ENCODE peak calls at places on chromosomes 6 and 20, in ten cellular contexts. One of them, this sample, is unnamed.

GRCh38 chr20:56453347-56453746 is 15.1 kb upstream of the RTF2 start:
- DNase-seq in stimulated activated effector memory CD8-positive, alpha-beta T cell treated with anti-CD3 and anti-CD28 coated beads, Interleukin-12 subunit alpha, Interleukin-12 subunit beta, amount 100 ng/mL, for 72 hours: no peak
- DNase-seq in left ventricle myocardium inferior: no peak
- DNase-seq in nucleus accumbens: no peak
- DNase-seq in activated CD4-positive, alpha-beta T cell treated with anti-CD3 and anti-CD28 coated beads, Interleukin-2, amount 50 U/mL, for 4 hours: no peak
- DNase-seq in dorsolateral prefrontal cortex: no peak
- DNase-seq in posterior cingulate gyrus: no peak
- DNase-seq in AG08396: no peak
- DNase-seq in kidney epithelial cell: no peak
- DNase-seq in NCI-H748 treated with DMSO at 0.1 percent for 48 hours: no peak
- DNase-seq in this sample: no peak

GRCh38 chr6:47752801-47753200 is 29.0 kb upstream of the OPN5 start:
- DNase-seq in activated CD4-positive, alpha-beta T cell treated with anti-CD3 and anti-CD28 coated beads, Interleukin-2, amount 50 U/mL, for 4 hours: no peak
- DNase-seq in left ventricle myocardium inferior: no peak
- DNase-seq in nucleus accumbens: no peak
- DNase-seq in stimulated activated effector memory CD8-positive, alpha-beta T cell treated with anti-CD3 and anti-CD28 coated beads, Interleukin-12 subunit alpha, Interleukin-12 subunit beta, amount 100 ng/mL, for 72 hours: no peak
- DNase-seq in kidney epithelial cell: no peak
- DNase-seq in NCI-H748 treated with DMSO at 0.1 percent for 48 hours: no peak
- DNase-seq in AG08396: no peak
- DNase-seq in posterior cingulate gyrus: no peak
- DNase-seq in dorsolateral prefrontal cortex: no peak
- DNase-seq in this sample: no peak

GRCh38 chr20:17624070-17624469 is 54.2 kb downstream of the DSTN start:
- DNase-seq in nucleus accumbens: no peak
- DNase-seq in NCI-H748 treated with DMSO at 0.1 percent for 48 hours: no peak
- DNase-seq in posterior cingulate gyrus: no peak
- DNase-seq in stimulated activated effector memory CD8-positive, alpha-beta T cell treated with anti-CD3 and anti-CD28 coated beads, Interleukin-12 subunit alpha, Interleukin-12 subunit beta, amount 100 ng/mL, for 72 hours: no peak
- DNase-seq in dorsolateral prefrontal cortex: no peak
- DNase-seq in left ventricle myocardium inferior: peak; percentile 5
- DNase-seq in AG08396: no peak
- DNase-seq in activated CD4-positive, alpha-beta T cell treated with anti-CD3 and anti-CD28 coated beads, Interleukin-2, amount 50 U/mL, for 4 hours: no peak
- DNase-seq in kidney epithelial cell: no peak
- DNase-seq in this sample: no peak

GRCh38 chr6:147970970-147971369 is 371.7 kb upstream of the SASH1 start:
- DNase-seq in NCI-H748 treated with DMSO at 0.1 percent for 48 hours: peak; percentile 54
- DNase-seq in AG08396: no peak
- DNase-seq in left ventricle myocardium inferior: no peak
- DNase-seq in activated CD4-positive, alpha-beta T cell treated with anti-CD3 and anti-CD28 coated beads, Interleukin-2, amount 50 U/mL, for 4 hours: no peak
- DNase-seq in stimulated activated effector memory CD8-positive, alpha-beta T cell treated with anti-CD3 and anti-CD28 coated beads, Interleukin-12 subunit alpha, Interleukin-12 subunit beta, amount 100 ng/mL, for 72 hours: no peak
- DNase-seq in dorsolateral prefrontal cortex: no peak
- DNase-seq in posterior cingulate gyrus: no peak
- DNase-seq in kidney epithelial cell: no peak
- DNase-seq in nucleus accumbens: no peak
- DNase-seq in this sample: no peak

GRCh38 chr6:133467982-133468380 is 226.8 kb downstream of the EYA4 start:
- DNase-seq in posterior cingulate gyrus: no peak
- DNase-seq in dorsolateral prefrontal cortex: no peak
- DNase-seq in activated CD4-positive, alpha-beta T cell treated with anti-CD3 and anti-CD28 coated beads, Interleukin-2, amount 50 U/mL, for 4 hours: no peak
- DNase-seq in left ventricle myocardium inferior: no peak
- DNase-seq in nucleus accumbens: no peak
- DNase-seq in stimulated activated effector memory CD8-positive, alpha-beta T cell treated with anti-CD3 and anti-CD28 coated beads, Interleukin-12 subunit alpha, Interleukin-12 subunit beta, amount 100 ng/mL, for 72 hours: no peak
- DNase-seq in kidney epithelial cell: no peak
- DNase-seq in NCI-H748 treated with DMSO at 0.1 percent for 48 hours: no peak
- DNase-seq in AG08396: no peak
- DNase-seq in this sample: no peak

GRCh38 chr20:9071976-9072726 is 3.3 kb downstream of the PLCB4 start:
- DNase-seq in activated CD4-positive, alpha-beta T cell treated with anti-CD3 and anti-CD28 coated beads, Interleukin-2, amount 50 U/mL, for 4 hours: no peak
- DNase-seq in AG08396: no peak
- DNase-seq in stimulated activated effector memory CD8-positive, alpha-beta T cell treated with anti-CD3 and anti-CD28 coated beads, Interleukin-12 subunit alpha, Interleukin-12 subunit beta, amount 100 ng/mL, for 72 hours: no peak
- DNase-seq in posterior cingulate gyrus: no peak
- DNase-seq in nucleus accumbens: no peak
- DNase-seq in kidney epithelial cell: no peak
- DNase-seq in NCI-H748 treated with DMSO at 0.1 percent for 48 hours: no peak
- DNase-seq in dorsolateral prefrontal cortex: no peak
- DNase-seq in left ventricle myocardium inferior: no peak
- DNase-seq in this sample: no peak

GRCh38 chr6:27078734-27079357 is 168.7 kb upstream of the PRSS16 start:
- DNase-seq in dorsolateral prefrontal cortex: no peak
- DNase-seq in kidney epithelial cell: peak; percentile 18
- DNase-seq in activated CD4-positive, alpha-beta T cell treated with anti-CD3 and anti-CD28 coated beads, Interleukin-2, amount 50 U/mL, for 4 hours: peak; percentile 18
- DNase-seq in NCI-H748 treated with DMSO at 0.1 percent for 48 hours: peak; percentile 95
- DNase-seq in AG08396: peak; percentile 40
- DNase-seq in stimulated activated effector memory CD8-positive, alpha-beta T cell treated with anti-CD3 and anti-CD28 coated beads, Interleukin-12 subunit alpha, Interleukin-12 subunit beta, amount 100 ng/mL, for 72 hours: no peak
- DNase-seq in left ventricle myocardium inferior: no peak
- DNase-seq in posterior cingulate gyrus: no peak
- DNase-seq in nucleus accumbens: no peak
- DNase-seq in this sample: peak; percentile 25

GRCh38 chr20:8616792-8617191 is 452.1 kb upstream of the PLCB4 start:
- DNase-seq in left ventricle myocardium inferior: no peak
- DNase-seq in stimulated activated effector memory CD8-positive, alpha-beta T cell treated with anti-CD3 and anti-CD28 coated beads, Interleukin-12 subunit alpha, Interleukin-12 subunit beta, amount 100 ng/mL, for 72 hours: no peak
- DNase-seq in AG08396: no peak
- DNase-seq in NCI-H748 treated with DMSO at 0.1 percent for 48 hours: no peak
- DNase-seq in kidney epithelial cell: no peak
- DNase-seq in posterior cingulate gyrus: no peak
- DNase-seq in dorsolateral prefrontal cortex: no peak
- DNase-seq in nucleus accumbens: no peak
- DNase-seq in activated CD4-positive, alpha-beta T cell treated with anti-CD3 and anti-CD28 coated beads, Interleukin-2, amount 50 U/mL, for 4 hours: no peak
- DNase-seq in this sample: no peak

GRCh38 chr6:78746457-78746856 is 120.9 kb upstream of the IRAK1BP1 start:
- DNase-seq in left ventricle myocardium inferior: no peak
- DNase-seq in posterior cingulate gyrus: no peak
- DNase-seq in NCI-H748 treated with DMSO at 0.1 percent for 48 hours: no peak
- DNase-seq in AG08396: no peak
- DNase-seq in stimulated activated effector memory CD8-positive, alpha-beta T cell treated with anti-CD3 and anti-CD28 coated beads, Interleukin-12 subunit alpha, Interleukin-12 subunit beta, amount 100 ng/mL, for 72 hours: no peak
- DNase-seq in dorsolateral prefrontal cortex: no peak
- DNase-seq in kidney epithelial cell: no peak
- DNase-seq in nucleus accumbens: no peak
- DNase-seq in activated CD4-positive, alpha-beta T cell treated with anti-CD3 and anti-CD28 coated beads, Interleukin-2, amount 50 U/mL, for 4 hours: no peak
- DNase-seq in this sample: no peak

GRCh38 chr20:835220-836045 is 1.9 kb downstream of the FAM110A start:
- DNase-seq in NCI-H748 treated with DMSO at 0.1 percent for 48 hours: no peak
- DNase-seq in dorsolateral prefrontal cortex: no peak
- DNase-seq in posterior cingulate gyrus: no peak
- DNase-seq in activated CD4-positive, alpha-beta T cell treated with anti-CD3 and anti-CD28 coated beads, Interleukin-2, amount 50 U/mL, for 4 hours: peak; percentile 49
- DNase-seq in kidney epithelial cell: no peak
- DNase-seq in AG08396: no peak
- DNase-seq in stimulated activated effector memory CD8-positive, alpha-beta T cell treated with anti-CD3 and anti-CD28 coated beads, Interleukin-12 subunit alpha, Interleukin-12 subunit beta, amount 100 ng/mL, for 72 hours: no peak
- DNase-seq in left ventricle myocardium inferior: peak; percentile 78
- DNase-seq in nucleus accumbens: no peak
- DNase-seq in this sample: no peak

GRCh38 chr6:129134535-129134934 is 251.6 kb downstream of the LAMA2 start:
- DNase-seq in stimulated activated effector memory CD8-positive, alpha-beta T cell treated with anti-CD3 and anti-CD28 coated beads, Interleukin-12 subunit alpha, Interleukin-12 subunit beta, amount 100 ng/mL, for 72 hours: no peak
- DNase-seq in kidney epithelial cell: no peak
- DNase-seq in posterior cingulate gyrus: peak; percentile 14
- DNase-seq in dorsolateral prefrontal cortex: no peak
- DNase-seq in left ventricle myocardium inferior: no peak
- DNase-seq in NCI-H748 treated with DMSO at 0.1 percent for 48 hours: no peak
- DNase-seq in nucleus accumbens: no peak
- DNase-seq in activated CD4-positive, alpha-beta T cell treated with anti-CD3 and anti-CD28 coated beads, Interleukin-2, amount 50 U/mL, for 4 hours: no peak
- DNase-seq in AG08396: no peak
- DNase-seq in this sample: peak; percentile 6

GRCh38 chr20:3738109-3739053 is 5.9 kb downstream of the HSPA12B start:
- DNase-seq in stimulated activated effector memory CD8-positive, alpha-beta T cell treated with anti-CD3 and anti-CD28 coated beads, Interleukin-12 subunit alpha, Interleukin-12 subunit beta, amount 100 ng/mL, for 72 hours: no peak
- DNase-seq in kidney epithelial cell: no peak
- DNase-seq in nucleus accumbens: no peak
- DNase-seq in posterior cingulate gyrus: no peak
- DNase-seq in dorsolateral prefrontal cortex: no peak
- DNase-seq in activated CD4-positive, alpha-beta T cell treated with anti-CD3 and anti-CD28 coated beads, Interleukin-2, amount 50 U/mL, for 4 hours: no peak
- DNase-seq in left ventricle myocardium inferior: no peak
- DNase-seq in AG08396: no peak
- DNase-seq in NCI-H748 treated with DMSO at 0.1 percent for 48 hours: no peak
- DNase-seq in this sample: no peak

GRCh38 chr20:58103517-58103904 is 124.9 kb downstream of the ANKRD60 start:
- DNase-seq in left ventricle myocardium inferior: no peak
- DNase-seq in dorsolateral prefrontal cortex: no peak
- DNase-seq in NCI-H748 treated with DMSO at 0.1 percent for 48 hours: no peak
- DNase-seq in stimulated activated effector memory CD8-positive, alpha-beta T cell treated with anti-CD3 and anti-CD28 coated beads, Interleukin-12 subunit alpha, Interleukin-12 subunit beta, amount 100 ng/mL, for 72 hours: no peak
- DNase-seq in posterior cingulate gyrus: no peak
- DNase-seq in activated CD4-positive, alpha-beta T cell treated with anti-CD3 and anti-CD28 coated beads, Interleukin-2, amount 50 U/mL, for 4 hours: no peak
- DNase-seq in nucleus accumbens: no peak
- DNase-seq in AG08396: no peak
- DNase-seq in kidney epithelial cell: no peak
- DNase-seq in this sample: no peak

GRCh38 chr6:89840538-89840937 is 10.9 kb downstream of the CASP8AP2 start:
- DNase-seq in stimulated activated effector memory CD8-positive, alpha-beta T cell treated with anti-CD3 and anti-CD28 coated beads, Interleukin-12 subunit alpha, Interleukin-12 subunit beta, amount 100 ng/mL, for 72 hours: no peak
- DNase-seq in dorsolateral prefrontal cortex: no peak
- DNase-seq in nucleus accumbens: no peak
- DNase-seq in posterior cingulate gyrus: no peak
- DNase-seq in NCI-H748 treated with DMSO at 0.1 percent for 48 hours: no peak
- DNase-seq in activated CD4-positive, alpha-beta T cell treated with anti-CD3 and anti-CD28 coated beads, Interleukin-2, amount 50 U/mL, for 4 hours: no peak
- DNase-seq in AG08396: no peak
- DNase-seq in kidney epithelial cell: no peak
- DNase-seq in left ventricle myocardium inferior: no peak
- DNase-seq in this sample: no peak

GRCh38 chr20:14454296-14454695 is 116.9 kb upstream of the FLRT3 start:
- DNase-seq in activated CD4-positive, alpha-beta T cell treated with anti-CD3 and anti-CD28 coated beads, Interleukin-2, amount 50 U/mL, for 4 hours: no peak
- DNase-seq in posterior cingulate gyrus: no peak
- DNase-seq in NCI-H748 treated with DMSO at 0.1 percent for 48 hours: no peak
- DNase-seq in left ventricle myocardium inferior: no peak
- DNase-seq in stimulated activated effector memory CD8-positive, alpha-beta T cell treated with anti-CD3 and anti-CD28 coated beads, Interleukin-12 subunit alpha, Interleukin-12 subunit beta, amount 100 ng/mL, for 72 hours: no peak
- DNase-seq in nucleus accumbens: no peak
- DNase-seq in AG08396: no peak
- DNase-seq in kidney epithelial cell: no peak
- DNase-seq in dorsolateral prefrontal cortex: no peak
- DNase-seq in this sample: no peak

GRCh38 chr20:49666906-49667305 is 46.8 kb downstream of the B4GALT5 start:
- DNase-seq in activated CD4-positive, alpha-beta T cell treated with anti-CD3 and anti-CD28 coated beads, Interleukin-2, amount 50 U/mL, for 4 hours: no peak
- DNase-seq in AG08396: no peak
- DNase-seq in posterior cingulate gyrus: no peak
- DNase-seq in NCI-H748 treated with DMSO at 0.1 percent for 48 hours: no peak
- DNase-seq in kidney epithelial cell: no peak
- DNase-seq in dorsolateral prefrontal cortex: no peak
- DNase-seq in nucleus accumbens: no peak
- DNase-seq in stimulated activated effector memory CD8-positive, alpha-beta T cell treated with anti-CD3 and anti-CD28 coated beads, Interleukin-12 subunit alpha, Interleukin-12 subunit beta, amount 100 ng/mL, for 72 hours: no peak
- DNase-seq in left ventricle myocardium inferior: no peak
- DNase-seq in this sample: no peak

GRCh38 chr6:75946146-75946831 is 126.2 kb downstream of the IMPG1 start:
- DNase-seq in kidney epithelial cell: no peak
- DNase-seq in left ventricle myocardium inferior: no peak
- DNase-seq in nucleus accumbens: no peak
- DNase-seq in dorsolateral prefrontal cortex: no peak
- DNase-seq in stimulated activated effector memory CD8-positive, alpha-beta T cell treated with anti-CD3 and anti-CD28 coated beads, Interleukin-12 subunit alpha, Interleukin-12 subunit beta, amount 100 ng/mL, for 72 hours: no peak
- DNase-seq in posterior cingulate gyrus: no peak
- DNase-seq in AG08396: no peak
- DNase-seq in activated CD4-positive, alpha-beta T cell treated with anti-CD3 and anti-CD28 coated beads, Interleukin-2, amount 50 U/mL, for 4 hours: no peak
- DNase-seq in NCI-H748 treated with DMSO at 0.1 percent for 48 hours: no peak
- DNase-seq in this sample: no peak

GRCh38 chr6:28252507-28252975 is 472 bp upstream of the ZKSCAN4 start:
- DNase-seq in NCI-H748 treated with DMSO at 0.1 percent for 48 hours: no peak
- DNase-seq in posterior cingulate gyrus: no peak
- DNase-seq in stimulated activated effector memory CD8-positive, alpha-beta T cell treated with anti-CD3 and anti-CD28 coated beads, Interleukin-12 subunit alpha, Interleukin-12 subunit beta, amount 100 ng/mL, for 72 hours: no peak
- DNase-seq in kidney epithelial cell: no peak
- DNase-seq in AG08396: peak; percentile 12
- DNase-seq in left ventricle myocardium inferior: no peak
- DNase-seq in dorsolateral prefrontal cortex: no peak
- DNase-seq in activated CD4-positive, alpha-beta T cell treated with anti-CD3 and anti-CD28 coated beads, Interleukin-2, amount 50 U/mL, for 4 hours: no peak
- DNase-seq in nucleus accumbens: no peak
- DNase-seq in this sample: no peak

GRCh38 chr20:38725959-38726848 is 1.9 kb downstream of the SLC32A1 start:
- DNase-seq in left ventricle myocardium inferior: no peak
- DNase-seq in NCI-H748 treated with DMSO at 0.1 percent for 48 hours: no peak
- DNase-seq in nucleus accumbens: no peak
- DNase-seq in activated CD4-positive, alpha-beta T cell treated with anti-CD3 and anti-CD28 coated beads, Interleukin-2, amount 50 U/mL, for 4 hours: no peak
- DNase-seq in stimulated activated effector memory CD8-positive, alpha-beta T cell treated with anti-CD3 and anti-CD28 coated beads, Interleukin-12 subunit alpha, Interleukin-12 subunit beta, amount 100 ng/mL, for 72 hours: peak; percentile 77
- DNase-seq in dorsolateral prefrontal cortex: no peak
- DNase-seq in kidney epithelial cell: no peak
- DNase-seq in posterior cingulate gyrus: no peak
- DNase-seq in AG08396: peak; percentile 60
- DNase-seq in this sample: no peak

GRCh38 chr6:85185977-85186376 is 263.9 kb upstream of the NT5E start:
- DNase-seq in left ventricle myocardium inferior: no peak
- DNase-seq in kidney epithelial cell: no peak
- DNase-seq in activated CD4-positive, alpha-beta T cell treated with anti-CD3 and anti-CD28 coated beads, Interleukin-2, amount 50 U/mL, for 4 hours: no peak
- DNase-seq in nucleus accumbens: no peak
- DNase-seq in posterior cingulate gyrus: no peak
- DNase-seq in stimulated activated effector memory CD8-positive, alpha-beta T cell treated with anti-CD3 and anti-CD28 coated beads, Interleukin-12 subunit alpha, Interleukin-12 subunit beta, amount 100 ng/mL, for 72 hours: no peak
- DNase-seq in NCI-H748 treated with DMSO at 0.1 percent for 48 hours: no peak
- DNase-seq in dorsolateral prefrontal cortex: no peak
- DNase-seq in AG08396: no peak
- DNase-seq in this sample: no peak

GRCh38 chr6:79570129-79570801 is 33.0 kb upstream of the LCA5 start:
- DNase-seq in dorsolateral prefrontal cortex: no peak
- DNase-seq in left ventricle myocardium inferior: no peak
- DNase-seq in kidney epithelial cell: peak; percentile 50
- DNase-seq in activated CD4-positive, alpha-beta T cell treated with anti-CD3 and anti-CD28 coated beads, Interleukin-2, amount 50 U/mL, for 4 hours: no peak
- DNase-seq in posterior cingulate gyrus: peak; percentile 43
- DNase-seq in AG08396: peak; percentile 7
- DNase-seq in nucleus accumbens: no peak
- DNase-seq in stimulated activated effector memory CD8-positive, alpha-beta T cell treated with anti-CD3 and anti-CD28 coated beads, Interleukin-12 subunit alpha, Interleukin-12 subunit beta, amount 100 ng/mL, for 72 hours: no peak
- DNase-seq in NCI-H748 treated with DMSO at 0.1 percent for 48 hours: no peak
- DNase-seq in this sample: no peak

GRCh38 chr6:140774080-140774505 is 1358.6 kb upstream of the GJE1 start:
- DNase-seq in activated CD4-positive, alpha-beta T cell treated with anti-CD3 and anti-CD28 coated beads, Interleukin-2, amount 50 U/mL, for 4 hours: no peak
- DNase-seq in dorsolateral prefrontal cortex: no peak
- DNase-seq in kidney epithelial cell: peak; percentile 54
- DNase-seq in AG08396: peak; percentile 38
- DNase-seq in NCI-H748 treated with DMSO at 0.1 percent for 48 hours: no peak
- DNase-seq in posterior cingulate gyrus: no peak
- DNase-seq in stimulated activated effector memory CD8-positive, alpha-beta T cell treated with anti-CD3 and anti-CD28 coated beads, Interleukin-12 subunit alpha, Interleukin-12 subunit beta, amount 100 ng/mL, for 72 hours: no peak
- DNase-seq in nucleus accumbens: no peak
- DNase-seq in left ventricle myocardium inferior: no peak
- DNase-seq in this sample: no peak

GRCh38 chr20:62881662-62882395 is 20.2 kb upstream of the TCFL5 start:
- DNase-seq in dorsolateral prefrontal cortex: no peak
- DNase-seq in NCI-H748 treated with DMSO at 0.1 percent for 48 hours: no peak
- DNase-seq in kidney epithelial cell: no peak
- DNase-seq in AG08396: no peak
- DNase-seq in left ventricle myocardium inferior: no peak
- DNase-seq in nucleus accumbens: no peak
- DNase-seq in stimulated activated effector memory CD8-positive, alpha-beta T cell treated with anti-CD3 and anti-CD28 coated beads, Interleukin-12 subunit alpha, Interleukin-12 subunit beta, amount 100 ng/mL, for 72 hours: no peak
- DNase-seq in activated CD4-positive, alpha-beta T cell treated with anti-CD3 and anti-CD28 coated beads, Interleukin-2, amount 50 U/mL, for 4 hours: no peak
- DNase-seq in posterior cingulate gyrus: no peak
- DNase-seq in this sample: no peak

GRCh38 chr6:20211941-20212391 is 303 bp downstream of the MBOAT1 start:
- DNase-seq in AG08396: no peak
- DNase-seq in dorsolateral prefrontal cortex: peak; percentile 46
- DNase-seq in NCI-H748 treated with DMSO at 0.1 percent for 48 hours: peak; percentile 80
- DNase-seq in nucleus accumbens: no peak
- DNase-seq in activated CD4-positive, alpha-beta T cell treated with anti-CD3 and anti-CD28 coated beads, Interleukin-2, amount 50 U/mL, for 4 hours: peak; percentile 15
- DNase-seq in kidney epithelial cell: no peak
- DNase-seq in posterior cingulate gyrus: peak; percentile 17
- DNase-seq in left ventricle myocardium inferior: no peak
- DNase-seq in stimulated activated effector memory CD8-positive, alpha-beta T cell treated with anti-CD3 and anti-CD28 coated beads, Interleukin-12 subunit alpha, Interleukin-12 subunit beta, amount 100 ng/mL, for 72 hours: peak; percentile 79
- DNase-seq in this sample: no peak

This sample was measured in substantia nigra.